ENCODE peak calls at places on chromosomes 13 and 19, in five cellular contexts. One of them, this sample, is unnamed.

GRCh38 chr19:49635530-49636229 is 4.3 kb downstream of the RRAS start:
- DNase-seq in AG04450: no peak
- DNase-seq in upper lobe of left lung: no peak
- DNase-seq in ascending aorta: no peak
- DNase-seq in prostate gland: no peak
- DNase-seq in this sample: no peak

GRCh38 chr19:1249298-1249989 is 1.1 kb downstream of the MIDN start:
- DNase-seq in AG04450: peak
- DNase-seq in upper lobe of left lung: peak
- DNase-seq in ascending aorta: peak
- DNase-seq in prostate gland: peak
- DNase-seq in this sample: peak

GRCh38 chr19:17340302-17340870 is 3.0 kb downstream of the GTPBP3 start:
- DNase-seq in AG04450: no peak
- DNase-seq in upper lobe of left lung: peak
- DNase-seq in ascending aorta: no peak
- DNase-seq in prostate gland: no peak
- DNase-seq in this sample: no peak

GRCh38 chr19:42283248-42284065 is 14.4 kb downstream of the CIC start:
- DNase-seq in AG04450: peak
- DNase-seq in upper lobe of left lung: peak
- DNase-seq in ascending aorta: peak
- DNase-seq in prostate gland: peak
- DNase-seq in this sample: peak

GRCh38 chr19:2145831-2146241 is 5.5 kb downstream of the AP3D1 start:
- DNase-seq in AG04450: no peak
- DNase-seq in upper lobe of left lung: no peak
- DNase-seq in ascending aorta: no peak
- DNase-seq in prostate gland: peak
- DNase-seq in this sample: no peak

GRCh38 chr19:2428027-2428690 is 773 bp upstream of the TIMM13 start:
- DNase-seq in AG04450: no peak
- DNase-seq in upper lobe of left lung: peak
- DNase-seq in ascending aorta: no peak
- DNase-seq in prostate gland: peak
- DNase-seq in this sample: no peak

GRCh38 chr19:35268546-35269424 is at the start of gene USF2:
- DNase-seq in AG04450: no peak
- DNase-seq in upper lobe of left lung: peak
- DNase-seq in ascending aorta: no peak
- DNase-seq in prostate gland: peak
- DNase-seq in this sample: no peak

GRCh38 chr19:406121-406711 is 2.7 kb downstream of the C2CD4C start:
- DNase-seq in AG04450: no peak
- DNase-seq in upper lobe of left lung: peak
- DNase-seq in ascending aorta: no peak
- DNase-seq in prostate gland: no peak
- DNase-seq in this sample: no peak

GRCh38 chr13:112012004-112012704 is 54.8 kb upstream of the SOX1 start:
- DNase-seq in AG04450: no peak
- DNase-seq in upper lobe of left lung: peak
- DNase-seq in ascending aorta: no peak
- DNase-seq in prostate gland: peak
- DNase-seq in this sample: no peak

GRCh38 chr13:19053561-19053960 is 128.1 kb downstream of the TUBA3C start:
- DNase-seq in AG04450: no peak
- DNase-seq in upper lobe of left lung: no peak
- DNase-seq in ascending aorta: no peak
- DNase-seq in prostate gland: no peak
- DNase-seq in this sample: no peak

GRCh38 chr19:42433503-42434260 is 6.5 kb upstream of the LIPE start:
- DNase-seq in AG04450: no peak
- DNase-seq in upper lobe of left lung: no peak
- DNase-seq in ascending aorta: no peak
- DNase-seq in prostate gland: no peak
- DNase-seq in this sample: no peak

GRCh38 chr13:47112205-47112896 is 215.5 kb upstream of the HTR2A start:
- DNase-seq in AG04450: no peak
- DNase-seq in upper lobe of left lung: no peak
- DNase-seq in ascending aorta: no peak
- DNase-seq in prostate gland: no peak
- DNase-seq in this sample: no peak

GRCh38 chr13:73939603-73940002 is 194.6 kb downstream of the KLF12 start:
- DNase-seq in AG04450: no peak
- DNase-seq in upper lobe of left lung: no peak
- DNase-seq in ascending aorta: no peak
- DNase-seq in prostate gland: no peak
- DNase-seq in this sample: no peak

GRCh38 chr19:32921624-32922023 is 50.1 kb downstream of the CEP89 start:
- DNase-seq in AG04450: no peak
- DNase-seq in upper lobe of left lung: no peak
- DNase-seq in ascending aorta: no peak
- DNase-seq in prostate gland: no peak
- DNase-seq in this sample: no peak

GRCh38 chr13:100440756-100441421 is 147.7 kb downstream of the GGACT start:
- DNase-seq in AG04450: peak
- DNase-seq in upper lobe of left lung: no peak
- DNase-seq in ascending aorta: no peak
- DNase-seq in prostate gland: no peak
- DNase-seq in this sample: no peak

GRCh38 chr19:18340237-18340989 is at the start of gene PGPEP1:
- DNase-seq in AG04450: no peak
- DNase-seq in upper lobe of left lung: peak
- DNase-seq in ascending aorta: peak
- DNase-seq in prostate gland: peak
- DNase-seq in this sample: no peak

GRCh38 chr13:106276876-106277275 is 258.6 kb downstream of the EFNB2 start:
- DNase-seq in AG04450: no peak
- DNase-seq in upper lobe of left lung: no peak
- DNase-seq in ascending aorta: no peak
- DNase-seq in prostate gland: no peak
- DNase-seq in this sample: peak

GRCh38 chr13:84431646-84432045 is 549.4 kb upstream of the SLITRK1 start:
- DNase-seq in AG04450: no peak
- DNase-seq in upper lobe of left lung: no peak
- DNase-seq in ascending aorta: no peak
- DNase-seq in prostate gland: no peak
- DNase-seq in this sample: no peak

GRCh38 chr13:101552797-101553196 is 100.3 kb downstream of the ITGBL1 start:
- DNase-seq in AG04450: no peak
- DNase-seq in upper lobe of left lung: no peak
- DNase-seq in ascending aorta: no peak
- DNase-seq in prostate gland: no peak
- DNase-seq in this sample: no peak

GRCh38 chr19:30322641-30323320 is 49.4 kb upstream of the ZNF536 start:
- DNase-seq in AG04450: no peak
- DNase-seq in upper lobe of left lung: no peak
- DNase-seq in ascending aorta: no peak
- DNase-seq in prostate gland: no peak
- DNase-seq in this sample: no peak

GRCh38 chr19:29480507-29480906 is 45.3 kb upstream of the VSTM2B start:
- DNase-seq in AG04450: no peak
- DNase-seq in upper lobe of left lung: no peak
- DNase-seq in ascending aorta: no peak
- DNase-seq in prostate gland: no peak
- DNase-seq in this sample: no peak

GRCh38 chr13:28659611-28659970 is 661 bp downstream of the POMP start:
- DNase-seq in AG04450: no peak
- DNase-seq in upper lobe of left lung: no peak
- DNase-seq in ascending aorta: no peak
- DNase-seq in prostate gland: no peak
- DNase-seq in this sample: no peak

GRCh38 chr19:54388001-54388802 is 23.5 kb upstream of the LAIR1 start:
- DNase-seq in AG04450: no peak
- DNase-seq in upper lobe of left lung: no peak
- DNase-seq in ascending aorta: no peak
- DNase-seq in prostate gland: no peak
- DNase-seq in this sample: no peak

GRCh38 chr13:30149248-30149647 is 158.1 kb downstream of the KATNAL1 start:
- DNase-seq in AG04450: no peak
- DNase-seq in upper lobe of left lung: no peak
- DNase-seq in ascending aorta: no peak
- DNase-seq in prostate gland: no peak
- DNase-seq in this sample: no peak

GRCh38 chr19:45645068-45645630 is 6.0 kb upstream of the EML2 start:
- DNase-seq in AG04450: no peak
- DNase-seq in upper lobe of left lung: peak
- DNase-seq in ascending aorta: no peak
- DNase-seq in prostate gland: no peak
- DNase-seq in this sample: no peak
- H3K4me3 ChIP-seq in AG04450: peak
- H3K4me3 ChIP-seq in upper lobe of left lung: peak
- H3K4me3 ChIP-seq in ascending aorta: peak
- H3K4me3 ChIP-seq in prostate gland: no peak
- H3K4me3 ChIP-seq in this sample: peak

GRCh38 chr13:51158365-51158764 is 47.3 kb upstream of the C13orf42 start:
- DNase-seq in AG04450: no peak
- DNase-seq in upper lobe of left lung: no peak
- DNase-seq in ascending aorta: no peak
- DNase-seq in prostate gland: no peak
- DNase-seq in this sample: no peak
- TF ChIP-seq CTCF in AG04450: no peak
- TF ChIP-seq CTCF in upper lobe of left lung: no peak
- TF ChIP-seq CTCF in ascending aorta: no peak
- TF ChIP-seq CTCF in prostate gland: no peak
- TF ChIP-seq CTCF in this sample: no peak

GRCh38 chr13:59532405-59532804 is 631.3 kb downstream of the DIAPH3 start:
- DNase-seq in AG04450: no peak
- DNase-seq in upper lobe of left lung: no peak
- DNase-seq in ascending aorta: no peak
- DNase-seq in prostate gland: no peak
- DNase-seq in this sample: no peak

GRCh38 chr13:59534806-59535205 is 628.9 kb downstream of the DIAPH3 start:
- DNase-seq in AG04450: no peak
- DNase-seq in upper lobe of left lung: no peak
- DNase-seq in ascending aorta: no peak
- DNase-seq in prostate gland: no peak
- DNase-seq in this sample: no peak

GRCh38 chr13:59533561-59534337 is 630.0 kb downstream of the DIAPH3 start:
- DNase-seq in AG04450: no peak
- DNase-seq in upper lobe of left lung: no peak
- DNase-seq in ascending aorta: no peak
- DNase-seq in prostate gland: no peak
- DNase-seq in this sample: no peak

GRCh38 chr13:59527500-59527899 is 636.2 kb downstream of the DIAPH3 start:
- DNase-seq in AG04450: no peak
- DNase-seq in upper lobe of left lung: no peak
- DNase-seq in ascending aorta: no peak
- DNase-seq in prostate gland: no peak
- DNase-seq in this sample: no peak

GRCh38 chr13:59531571-59532091 is 632.1 kb downstream of the DIAPH3 start:
- DNase-seq in AG04450: peak
- DNase-seq in upper lobe of left lung: no peak
- DNase-seq in ascending aorta: no peak
- DNase-seq in prostate gland: peak
- DNase-seq in this sample: peak
- H3K4me3 ChIP-seq in AG04450: no peak
- H3K4me3 ChIP-seq in upper lobe of left lung: no peak
- H3K4me3 ChIP-seq in ascending aorta: no peak
- H3K4me3 ChIP-seq in prostate gland: no peak
- H3K4me3 ChIP-seq in this sample: no peak

GRCh38 chr13:48304132-48304876 is 753 bp downstream of the RB1 start:
- DNase-seq in AG04450: peak
- DNase-seq in upper lobe of left lung: no peak
- DNase-seq in ascending aorta: no peak
- DNase-seq in prostate gland: peak
- DNase-seq in this sample: no peak
- TF ChIP-seq CTCF in AG04450: no peak
- TF ChIP-seq CTCF in upper lobe of left lung: no peak
- TF ChIP-seq CTCF in ascending aorta: no peak
- TF ChIP-seq CTCF in prostate gland: no peak
- TF ChIP-seq CTCF in this sample: no peak

DNA sequence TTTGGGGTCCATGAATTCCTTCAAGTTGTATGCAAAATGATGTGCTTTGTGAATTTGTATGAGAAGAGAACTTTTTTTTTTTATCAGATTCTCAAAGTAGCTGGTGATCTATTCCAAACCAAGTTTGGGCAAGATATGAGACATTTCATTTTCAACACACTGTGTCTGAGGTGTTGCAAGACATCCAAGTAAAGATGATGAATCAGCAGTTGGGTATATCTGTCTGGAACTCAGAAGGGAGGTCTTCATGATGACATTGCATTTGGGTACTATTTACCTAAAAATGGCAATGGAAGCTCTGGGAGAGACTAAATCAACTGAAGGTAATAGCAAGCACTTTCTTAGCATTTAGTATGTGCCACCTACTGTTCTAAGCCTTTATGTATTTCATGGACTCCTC is 2.8 kb downstream of the FAM124A start:
- DNase-seq in AG04450: no peak
- DNase-seq in upper lobe of left lung: no peak
- DNase-seq in ascending aorta: no peak
- DNase-seq in prostate gland: no peak
- DNase-seq in this sample: no peak
- H3K4me3 ChIP-seq in AG04450: no peak
- H3K4me3 ChIP-seq in upper lobe of left lung: no peak
- H3K4me3 ChIP-seq in ascending aorta: no peak
- H3K4me3 ChIP-seq in prostate gland: no peak
- H3K4me3 ChIP-seq in this sample: no peak

GRCh38 chr13:51221674-51222509 is at the start of gene FAM124A:
- DNase-seq in AG04450: no peak
- DNase-seq in upper lobe of left lung: peak
- DNase-seq in ascending aorta: no peak
- DNase-seq in prostate gland: peak
- DNase-seq in this sample: no peak
- TF ChIP-seq CTCF in AG04450: peak
- TF ChIP-seq CTCF in upper lobe of left lung: peak
- TF ChIP-seq CTCF in ascending aorta: no peak
- TF ChIP-seq CTCF in prostate gland: peak
- TF ChIP-seq CTCF in this sample: no peak

GRCh38 chr19:50912102-50912599 is 956 bp upstream of the KLK4 start:
- DNase-seq in AG04450: no peak
- DNase-seq in upper lobe of left lung: peak
- DNase-seq in ascending aorta: no peak
- DNase-seq in prostate gland: no peak
- DNase-seq in this sample: no peak
- H3K4me3 ChIP-seq in AG04450: no peak
- H3K4me3 ChIP-seq in upper lobe of left lung: no peak
- H3K4me3 ChIP-seq in ascending aorta: no peak
- H3K4me3 ChIP-seq in prostate gland: no peak
- H3K4me3 ChIP-seq in this sample: no peak

GRCh38 chr13:65762015-65762414 is 1468.1 kb downstream of the PCDH9 start:
- DNase-seq in AG04450: no peak
- DNase-seq in upper lobe of left lung: no peak
- DNase-seq in ascending aorta: no peak
- DNase-seq in prostate gland: no peak
- DNase-seq in this sample: no peak

DNA sequence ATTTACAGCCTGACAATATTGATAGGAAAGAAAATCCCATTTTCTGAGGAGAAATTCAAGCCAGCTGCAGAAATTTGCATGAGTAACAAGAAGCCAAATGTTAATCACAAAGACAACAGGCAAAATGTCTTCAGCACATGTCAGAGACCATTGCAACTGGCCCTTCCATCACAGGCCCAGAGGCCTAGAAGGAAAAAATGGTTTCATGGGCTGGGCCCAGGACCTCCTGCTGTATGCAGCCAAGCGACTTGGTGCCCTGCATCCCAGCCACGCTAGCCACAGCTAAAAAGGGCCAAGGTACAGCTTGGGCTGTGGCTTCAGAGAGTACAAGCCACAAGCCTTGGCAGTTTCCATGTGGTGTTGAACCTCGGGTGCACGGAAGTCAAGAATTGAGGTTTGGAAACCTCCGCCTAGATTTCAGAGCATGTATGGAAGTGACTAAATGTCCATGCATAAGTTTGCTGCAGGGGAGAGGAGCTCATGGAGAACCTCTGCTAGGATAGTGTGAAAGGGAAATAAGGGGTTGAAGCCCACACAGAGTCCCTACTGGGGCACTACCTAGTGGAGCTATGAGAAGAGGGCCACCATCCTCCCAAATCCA is 1474.0 kb downstream of the PCDH9 start:
- DNase-seq in AG04450: no peak
- DNase-seq in upper lobe of left lung: no peak
- DNase-seq in ascending aorta: no peak
- DNase-seq in prostate gland: no peak
- DNase-seq in this sample: no peak
- TF ChIP-seq CTCF in AG04450: no peak
- TF ChIP-seq CTCF in upper lobe of left lung: no peak
- TF ChIP-seq CTCF in ascending aorta: no peak
- TF ChIP-seq CTCF in prostate gland: no peak
- TF ChIP-seq CTCF in this sample: no peak

This sample was measured in retinal pigment epithelial cell.